ENCODE peak calls at places on chromosomes 11 and 22, in four cellular contexts. R, J, A and N are unnamed samples.

GRCh38 chr11:121067453-121067852 is 33.6 kb upstream of the TECTA start:
- DNase-seq in A (no peak), R (no peak), J (no peak), N (no peak)

GRCh38 chr11:90288207-90288821 is 65.5 kb upstream of the CHORDC1 start:
- DNase-seq in R (peak), J (no peak), A (no peak), N (no peak)

GRCh38 chr11:111912535-111912934 is at the start of gene HSPB2:
- DNase-seq in R (no peak), A (no peak), J (no peak), N (no peak)

GRCh38 chr11:117852309-117852708 is 24.1 kb downstream of the FXYD6 start:
- DNase-seq in A (no peak), R (no peak), J (no peak), N (no peak)

GRCh38 chr11:58900479-58901420 is 38.5 kb upstream of the GLYATL1 start:
- DNase-seq in A (no peak), R (peak), J (no peak), N (no peak)

GRCh38 chr11:65643971-65644370 is 6.1 kb downstream of the SIPA1 start:
- DNase-seq in A (no peak), R (no peak), J (no peak), N (no peak)

GRCh38 chr22:19974233-19974861 is 32.7 kb upstream of the TXNRD2 start:
- DNase-seq in J (peak), A (no peak), R (peak), N (no peak)

GRCh38 chr22:21952586-21953571 is at the start of gene PPM1F:
- DNase-seq in R (peak), J (peak), A (peak), N (no peak)

GRCh38 chr11:9066432-9066925 is 24.9 kb downstream of the SCUBE2 start:
- DNase-seq in R (no peak), A (no peak), J (no peak), N (no peak)